ENCODE peak calls at places on chromosomes 5 and 9, in ten cellular contexts. One of them, this sample, is unnamed.

GRCh38 chr5:124102491-124102890 is 590.5 kb downstream of the CSNK1G3 start:
- DNase-seq in HFF-Myc: peak
- DNase-seq in progenitor cell of endocrine pancreas: no peak
- DNase-seq in A549: no peak
- DNase-seq in HCT116: no peak
- DNase-seq in uterus: no peak
- DNase-seq in anterior cingulate cortex: no peak
- DNase-seq in fibroblast of gingiva: peak
- DNase-seq in hippocampal formation: no peak
- DNase-seq in stimulated activated CD4-positive, alpha-beta T cell treated with anti-CD3 and anti-CD28 coated beads, Interleukin-2, amount 100 ng/mL, for 48 hours: no peak
- DNase-seq in this sample: no peak

GRCh38 chr9:88522360-88522759 is 12.6 kb upstream of the NXNL2 start:
- DNase-seq in hippocampal formation: no peak
- DNase-seq in progenitor cell of endocrine pancreas: no peak
- DNase-seq in A549: no peak
- DNase-seq in stimulated activated CD4-positive, alpha-beta T cell treated with anti-CD3 and anti-CD28 coated beads, Interleukin-2, amount 100 ng/mL, for 48 hours: no peak
- DNase-seq in anterior cingulate cortex: no peak
- DNase-seq in fibroblast of gingiva: no peak
- DNase-seq in HCT116: no peak
- DNase-seq in uterus: no peak
- DNase-seq in HFF-Myc: no peak
- DNase-seq in this sample: no peak

GRCh38 chr5:150114102-150114641 is 27.8 kb upstream of the CSF1R start:
- DNase-seq in progenitor cell of endocrine pancreas: no peak
- DNase-seq in hippocampal formation: no peak
- DNase-seq in uterus: peak
- DNase-seq in fibroblast of gingiva: peak
- DNase-seq in HFF-Myc: no peak
- DNase-seq in anterior cingulate cortex: no peak
- DNase-seq in HCT116: no peak
- DNase-seq in A549: no peak
- DNase-seq in stimulated activated CD4-positive, alpha-beta T cell treated with anti-CD3 and anti-CD28 coated beads, Interleukin-2, amount 100 ng/mL, for 48 hours: no peak
- DNase-seq in this sample: no peak

GRCh38 chr9:90964101-90965020 is 162.7 kb downstream of the SYK start:
- DNase-seq in A549: peak
- DNase-seq in progenitor cell of endocrine pancreas: no peak
- DNase-seq in stimulated activated CD4-positive, alpha-beta T cell treated with anti-CD3 and anti-CD28 coated beads, Interleukin-2, amount 100 ng/mL, for 48 hours: peak
- DNase-seq in hippocampal formation: no peak
- DNase-seq in HFF-Myc: no peak
- DNase-seq in anterior cingulate cortex: no peak
- DNase-seq in HCT116: peak
- DNase-seq in uterus: peak
- DNase-seq in fibroblast of gingiva: no peak
- DNase-seq in this sample: no peak

GRCh38 chr5:141814064-141814982 is 63.9 kb downstream of the PCDH1 start:
- DNase-seq in A549: peak
- DNase-seq in anterior cingulate cortex: peak
- DNase-seq in HFF-Myc: no peak
- DNase-seq in uterus: peak
- DNase-seq in fibroblast of gingiva: no peak
- DNase-seq in progenitor cell of endocrine pancreas: peak
- DNase-seq in stimulated activated CD4-positive, alpha-beta T cell treated with anti-CD3 and anti-CD28 coated beads, Interleukin-2, amount 100 ng/mL, for 48 hours: peak
- DNase-seq in hippocampal formation: peak
- DNase-seq in HCT116: peak
- DNase-seq in this sample: no peak

GRCh38 chr5:469752-470483 is 26.9 kb downstream of the EXOC3 start:
- DNase-seq in HFF-Myc: no peak
- DNase-seq in uterus: no peak
- DNase-seq in fibroblast of gingiva: no peak
- DNase-seq in hippocampal formation: no peak
- DNase-seq in anterior cingulate cortex: no peak
- DNase-seq in stimulated activated CD4-positive, alpha-beta T cell treated with anti-CD3 and anti-CD28 coated beads, Interleukin-2, amount 100 ng/mL, for 48 hours: no peak
- DNase-seq in A549: no peak
- DNase-seq in HCT116: no peak
- DNase-seq in progenitor cell of endocrine pancreas: no peak
- DNase-seq in this sample: no peak

GRCh38 chr5:172886974-172887491 is 53.0 kb downstream of the ERGIC1 start:
- DNase-seq in HCT116: no peak
- DNase-seq in progenitor cell of endocrine pancreas: no peak
- DNase-seq in A549: no peak
- DNase-seq in anterior cingulate cortex: peak
- DNase-seq in uterus: peak
- DNase-seq in stimulated activated CD4-positive, alpha-beta T cell treated with anti-CD3 and anti-CD28 coated beads, Interleukin-2, amount 100 ng/mL, for 48 hours: no peak
- DNase-seq in HFF-Myc: no peak
- DNase-seq in fibroblast of gingiva: peak
- DNase-seq in hippocampal formation: no peak
- DNase-seq in this sample: peak

GRCh38 chr5:117889592-117889991 is 1098.8 kb downstream of the DTWD2 start:
- DNase-seq in stimulated activated CD4-positive, alpha-beta T cell treated with anti-CD3 and anti-CD28 coated beads, Interleukin-2, amount 100 ng/mL, for 48 hours: no peak
- DNase-seq in A549: no peak
- DNase-seq in fibroblast of gingiva: peak
- DNase-seq in HFF-Myc: peak
- DNase-seq in progenitor cell of endocrine pancreas: no peak
- DNase-seq in anterior cingulate cortex: no peak
- DNase-seq in HCT116: no peak
- DNase-seq in uterus: no peak
- DNase-seq in hippocampal formation: no peak
- DNase-seq in this sample: no peak

GRCh38 chr9:133702798-133703570 is 35.2 kb downstream of the SARDH start:
- DNase-seq in fibroblast of gingiva: no peak
- DNase-seq in uterus: peak
- DNase-seq in HFF-Myc: no peak
- DNase-seq in hippocampal formation: no peak
- DNase-seq in stimulated activated CD4-positive, alpha-beta T cell treated with anti-CD3 and anti-CD28 coated beads, Interleukin-2, amount 100 ng/mL, for 48 hours: no peak
- DNase-seq in anterior cingulate cortex: no peak
- DNase-seq in A549: no peak
- DNase-seq in HCT116: no peak
- DNase-seq in progenitor cell of endocrine pancreas: no peak
- DNase-seq in this sample: peak

GRCh38 chr5:115501457-115501856 is 43.1 kb downstream of the FEM1C start:
- DNase-seq in uterus: no peak
- DNase-seq in HCT116: no peak
- DNase-seq in HFF-Myc: no peak
- DNase-seq in anterior cingulate cortex: no peak
- DNase-seq in progenitor cell of endocrine pancreas: no peak
- DNase-seq in fibroblast of gingiva: no peak
- DNase-seq in A549: no peak
- DNase-seq in stimulated activated CD4-positive, alpha-beta T cell treated with anti-CD3 and anti-CD28 coated beads, Interleukin-2, amount 100 ng/mL, for 48 hours: no peak
- DNase-seq in hippocampal formation: no peak
- DNase-seq in this sample: no peak

GRCh38 chr9:114606597-114607207 is 4.4 kb upstream of the TMEM268 start:
- DNase-seq in progenitor cell of endocrine pancreas: no peak
- DNase-seq in hippocampal formation: no peak
- DNase-seq in HCT116: no peak
- DNase-seq in A549: no peak
- DNase-seq in HFF-Myc: no peak
- DNase-seq in uterus: no peak
- DNase-seq in anterior cingulate cortex: no peak
- DNase-seq in fibroblast of gingiva: peak
- DNase-seq in stimulated activated CD4-positive, alpha-beta T cell treated with anti-CD3 and anti-CD28 coated beads, Interleukin-2, amount 100 ng/mL, for 48 hours: no peak
- DNase-seq in this sample: no peak

GRCh38 chr5:83220331-83220730 is 143.0 kb downstream of the XRCC4 start:
- DNase-seq in uterus: no peak
- DNase-seq in A549: no peak
- DNase-seq in hippocampal formation: no peak
- DNase-seq in progenitor cell of endocrine pancreas: no peak
- DNase-seq in fibroblast of gingiva: no peak
- DNase-seq in HFF-Myc: peak
- DNase-seq in anterior cingulate cortex: no peak
- DNase-seq in HCT116: no peak
- DNase-seq in stimulated activated CD4-positive, alpha-beta T cell treated with anti-CD3 and anti-CD28 coated beads, Interleukin-2, amount 100 ng/mL, for 48 hours: no peak
- DNase-seq in this sample: no peak

GRCh38 chr5:115324021-115324420 is 27.6 kb upstream of the CCDC112 start:
- DNase-seq in progenitor cell of endocrine pancreas: no peak
- DNase-seq in hippocampal formation: no peak
- DNase-seq in stimulated activated CD4-positive, alpha-beta T cell treated with anti-CD3 and anti-CD28 coated beads, Interleukin-2, amount 100 ng/mL, for 48 hours: no peak
- DNase-seq in HFF-Myc: no peak
- DNase-seq in A549: no peak
- DNase-seq in anterior cingulate cortex: no peak
- DNase-seq in HCT116: no peak
- DNase-seq in fibroblast of gingiva: no peak
- DNase-seq in uterus: no peak
- DNase-seq in this sample: no peak

GRCh38 chr5:107104040-107104773 is 566.5 kb downstream of the EFNA5 start:
- DNase-seq in fibroblast of gingiva: no peak
- DNase-seq in hippocampal formation: no peak
- DNase-seq in HFF-Myc: no peak
- DNase-seq in progenitor cell of endocrine pancreas: no peak
- DNase-seq in HCT116: no peak
- DNase-seq in stimulated activated CD4-positive, alpha-beta T cell treated with anti-CD3 and anti-CD28 coated beads, Interleukin-2, amount 100 ng/mL, for 48 hours: no peak
- DNase-seq in uterus: no peak
- DNase-seq in A549: no peak
- DNase-seq in anterior cingulate cortex: no peak
- DNase-seq in this sample: no peak

GRCh38 chr5:153957205-153957604 is 81.5 kb downstream of the FAM114A2 start:
- DNase-seq in fibroblast of gingiva: no peak
- DNase-seq in progenitor cell of endocrine pancreas: no peak
- DNase-seq in A549: no peak
- DNase-seq in anterior cingulate cortex: no peak
- DNase-seq in uterus: no peak
- DNase-seq in hippocampal formation: no peak
- DNase-seq in HFF-Myc: no peak
- DNase-seq in HCT116: no peak
- DNase-seq in stimulated activated CD4-positive, alpha-beta T cell treated with anti-CD3 and anti-CD28 coated beads, Interleukin-2, amount 100 ng/mL, for 48 hours: no peak
- DNase-seq in this sample: no peak

GRCh38 chr5:117054808-117055398 is 480.3 kb upstream of the SEMA6A start:
- DNase-seq in HFF-Myc: no peak
- DNase-seq in hippocampal formation: no peak
- DNase-seq in A549: no peak
- DNase-seq in uterus: no peak
- DNase-seq in progenitor cell of endocrine pancreas: no peak
- DNase-seq in anterior cingulate cortex: no peak
- DNase-seq in fibroblast of gingiva: no peak
- DNase-seq in HCT116: no peak
- DNase-seq in stimulated activated CD4-positive, alpha-beta T cell treated with anti-CD3 and anti-CD28 coated beads, Interleukin-2, amount 100 ng/mL, for 48 hours: no peak
- DNase-seq in this sample: no peak

GRCh38 chr9:131744715-131745201 is 4.9 kb upstream of the RAPGEF1 start:
- DNase-seq in A549: no peak
- DNase-seq in hippocampal formation: peak
- DNase-seq in fibroblast of gingiva: no peak
- DNase-seq in HCT116: no peak
- DNase-seq in progenitor cell of endocrine pancreas: no peak
- DNase-seq in stimulated activated CD4-positive, alpha-beta T cell treated with anti-CD3 and anti-CD28 coated beads, Interleukin-2, amount 100 ng/mL, for 48 hours: no peak
- DNase-seq in anterior cingulate cortex: no peak
- DNase-seq in uterus: no peak
- DNase-seq in HFF-Myc: no peak
- DNase-seq in this sample: no peak

GRCh38 chr9:125486109-125486508 is 220.9 kb downstream of the MAPKAP1 start:
- DNase-seq in HFF-Myc: no peak
- DNase-seq in hippocampal formation: no peak
- DNase-seq in fibroblast of gingiva: no peak
- DNase-seq in HCT116: no peak
- DNase-seq in A549: no peak
- DNase-seq in uterus: no peak
- DNase-seq in stimulated activated CD4-positive, alpha-beta T cell treated with anti-CD3 and anti-CD28 coated beads, Interleukin-2, amount 100 ng/mL, for 48 hours: no peak
- DNase-seq in anterior cingulate cortex: no peak
- DNase-seq in progenitor cell of endocrine pancreas: no peak
- DNase-seq in this sample: no peak

GRCh38 chr5:176697267-176697928 is 50.1 kb downstream of the TSPAN17 start:
- DNase-seq in fibroblast of gingiva: no peak
- DNase-seq in A549: no peak
- DNase-seq in uterus: no peak
- DNase-seq in HFF-Myc: no peak
- DNase-seq in hippocampal formation: no peak
- DNase-seq in anterior cingulate cortex: no peak
- DNase-seq in stimulated activated CD4-positive, alpha-beta T cell treated with anti-CD3 and anti-CD28 coated beads, Interleukin-2, amount 100 ng/mL, for 48 hours: no peak
- DNase-seq in progenitor cell of endocrine pancreas: no peak
- DNase-seq in HCT116: no peak
- DNase-seq in this sample: no peak

GRCh38 chr5:13215370-13215769 is 729.1 kb downstream of the DNAH5 start:
- DNase-seq in A549: no peak
- DNase-seq in hippocampal formation: no peak
- DNase-seq in HFF-Myc: no peak
- DNase-seq in progenitor cell of endocrine pancreas: no peak
- DNase-seq in stimulated activated CD4-positive, alpha-beta T cell treated with anti-CD3 and anti-CD28 coated beads, Interleukin-2, amount 100 ng/mL, for 48 hours: no peak
- DNase-seq in fibroblast of gingiva: no peak
- DNase-seq in anterior cingulate cortex: no peak
- DNase-seq in HCT116: no peak
- DNase-seq in uterus: no peak
- DNase-seq in this sample: no peak

GRCh38 chr5:124583469-124584350 is 162.7 kb downstream of the ZNF608 start:
- DNase-seq in anterior cingulate cortex: no peak
- DNase-seq in stimulated activated CD4-positive, alpha-beta T cell treated with anti-CD3 and anti-CD28 coated beads, Interleukin-2, amount 100 ng/mL, for 48 hours: no peak
- DNase-seq in A549: peak
- DNase-seq in HFF-Myc: peak
- DNase-seq in hippocampal formation: no peak
- DNase-seq in progenitor cell of endocrine pancreas: no peak
- DNase-seq in HCT116: peak
- DNase-seq in fibroblast of gingiva: peak
- DNase-seq in uterus: no peak
- DNase-seq in this sample: no peak

GRCh38 chr9:125099816-125100215 is 43.5 kb downstream of the SCAI start:
- DNase-seq in HCT116: no peak
- DNase-seq in anterior cingulate cortex: no peak
- DNase-seq in A549: no peak
- DNase-seq in HFF-Myc: no peak
- DNase-seq in uterus: no peak
- DNase-seq in fibroblast of gingiva: no peak
- DNase-seq in hippocampal formation: no peak
- DNase-seq in progenitor cell of endocrine pancreas: no peak
- DNase-seq in stimulated activated CD4-positive, alpha-beta T cell treated with anti-CD3 and anti-CD28 coated beads, Interleukin-2, amount 100 ng/mL, for 48 hours: no peak
- DNase-seq in this sample: no peak